ENCODE peak calls at places on chromosome 11, in seven cellular contexts. V is astrocyte of the cerebellum; M is nephron progenitor cell; J is stimulated activated CD4-positive, alpha-beta T cell treated with anti-CD3 and anti-CD28 coated beads, Interleukin-15, amount 100 ng/mL, for 1 hour; X is endothelial cell of umbilical vein; T is NCI-H82; E is astrocyte of the spinal cord. H is an unnamed sample.

GRCh38 chr11:90330632-90331031 is 107.8 kb upstream of the CHORDC1 start:
- DNase-seq in V (no peak), M (no peak), J (no peak), X (no peak), T (no peak), E (no peak), H (no peak)

GRCh38 chr11:4433852-4434251 is 15.2 kb upstream of the OR52K2 start:
- DNase-seq in V (no peak), M (no peak), J (no peak), X (no peak), T (no peak), E (no peak), H (no peak)

GRCh38 chr11:79054636-79055035 is 386.2 kb downstream of the TENM4 start:
- DNase-seq in V (no peak), M (no peak), J (no peak), X (no peak), T (no peak), E (peak), H (no peak)

GRCh38 chr11:71563401-71563800 is 2.0 kb upstream of the KRTAP5-10 start:
- DNase-seq in V (no peak), M (peak), J (no peak), X (peak), T (peak), E (peak), H (no peak)

GRCh38 chr11:92882828-92883611 is 86.4 kb upstream of the MTNR1B start:
- DNase-seq in V (no peak), M (no peak), J (no peak), X (no peak), T (no peak), E (no peak), H (no peak)

GRCh38 chr11:58513747-58514367 is 6.0 kb upstream of the OR5B21 start:
- DNase-seq in V (peak), M (peak), J (no peak), X (peak), T (peak), E (peak), H (no peak)

GRCh38 chr11:2541881-2542361 is 97.1 kb downstream of the KCNQ1 start:
- DNase-seq in V (no peak), M (no peak), J (no peak), X (no peak), T (no peak), E (no peak), H (no peak)

GRCh38 chr11:36684840-36685800 is 87.1 kb upstream of the RAG2 start:
- DNase-seq in V (no peak), M (no peak), J (no peak), X (no peak), T (no peak), E (no peak), H (no peak)

GRCh38 chr11:33375688-33376311 is 118.6 kb downstream of the HIPK3 start:
- DNase-seq in V (no peak), M (no peak), J (no peak), X (peak), T (peak), E (peak), H (peak)

GRCh38 chr11:77202941-77203900 is 75.2 kb downstream of the MYO7A start:
- DNase-seq in V (no peak), M (no peak), J (no peak), X (no peak), T (no peak), E (no peak), H (no peak)

GRCh38 chr11:131370090-131370751 is at the start of gene NTM:
- DNase-seq in V (peak), M (peak), J (no peak), X (no peak), T (peak), E (peak), H (no peak)

GRCh38 chr11:63560506-63561179 is 2.5 kb downstream of the PLAAT2 start:
- DNase-seq in V (no peak), M (no peak), J (no peak), X (no peak), T (no peak), E (no peak), H (no peak)

GRCh38 chr11:32113200-32113599 is 22.3 kb downstream of the RCN1 start:
- DNase-seq in V (no peak), M (no peak), J (no peak), X (no peak), T (no peak), E (peak), H (no peak)

GRCh38 chr11:133896642-133897330 is 51.5 kb upstream of the SPATA19 start:
- DNase-seq in V (no peak), M (no peak), J (no peak), X (no peak), T (no peak), E (no peak), H (no peak)

GRCh38 chr11:44575288-44575672 is 9.8 kb downstream of the CD82 start:
- DNase-seq in V (no peak), M (no peak), J (no peak), X (no peak), T (no peak), E (peak), H (no peak)

GRCh38 chr11:2316169-2316962 is 14.6 kb downstream of the TSPAN32 start:
- DNase-seq in V (no peak), M (no peak), J (no peak), X (no peak), T (no peak), E (no peak), H (no peak)